ENCODE peak calls at places on chromosomes 12 and 14, in nine cellular contexts. B, H, S, W, L, O, X, F and Q are unnamed samples.

GRCh38 chr12:114812858-114813761 is 129.1 kb upstream of the TBX3 start:
- DNase-seq in B (no peak), H (peak), S (peak), W (no peak), L (no peak), O (no peak), X (peak), F (no peak), Q (peak)

GRCh38 chr12:115794659-115795081 is 482.8 kb downstream of the MED13L start:
- DNase-seq in B (no peak), H (no peak), S (peak), W (no peak), L (no peak), O (no peak), X (peak), F (no peak), Q (peak)

GRCh38 chr12:32134144-32134888 is 27.7 kb downstream of the BICD1 start:
- DNase-seq in B (peak), H (no peak), S (peak), W (peak), L (no peak), O (peak), X (no peak), F (peak), Q (peak)

GRCh38 chr12:94872007-94872653 is 131.4 kb downstream of the NDUFA12 start:
- DNase-seq in B (no peak), H (no peak), S (no peak), W (no peak), L (no peak), O (no peak), X (no peak), F (no peak), Q (peak)

GRCh38 chr12:92226036-92226661 is 80.5 kb upstream of the BTG1 start:
- DNase-seq in B (peak), H (no peak), S (no peak), W (no peak), L (no peak), O (no peak), X (no peak), F (no peak), Q (no peak)

GRCh38 chr12:104340177-104340576 is 36.6 kb downstream of the EID3 start:
- DNase-seq in B (peak), H (no peak), S (no peak), W (no peak), L (no peak), O (no peak), X (no peak), F (no peak), Q (no peak)

GRCh38 chr14:44795725-44796124 is 166.0 kb downstream of the KLHL28 start:
- DNase-seq in B (no peak), H (no peak), S (peak), W (no peak), L (no peak), O (no peak), X (peak), F (no peak), Q (peak)

GRCh38 chr14:76928301-76928700 is 100.2 kb downstream of the IRF2BPL start:
- DNase-seq in B (peak), H (no peak), S (no peak), W (no peak), L (no peak), O (no peak), X (no peak), F (no peak), Q (no peak)

GRCh38 chr14:20434701-20435453 is 1.1 kb downstream of the KLHL33 start:
- DNase-seq in B (no peak), H (no peak), S (no peak), W (no peak), L (no peak), O (no peak), X (no peak), F (no peak), Q (peak)

GRCh38 chr12:54598966-54599365 is 10.5 kb upstream of the PPP1R1A start:
- DNase-seq in B (no peak), H (no peak), S (no peak), W (no peak), L (no peak), O (no peak), X (no peak), F (no peak), Q (no peak)

GRCh38 chr14:69887740-69888657 is 8.8 kb downstream of the SMOC1 start:
- DNase-seq in B (peak), H (no peak), S (no peak), W (no peak), L (no peak), O (no peak), X (no peak), F (no peak), Q (no peak)

GRCh38 chr12:110582286-110583136 is 607 bp downstream of the PPTC7 start:
- DNase-seq in B (peak), H (peak), S (peak), W (peak), L (no peak), O (peak), X (peak), F (peak), Q (peak)

GRCh38 chr14:68951800-68952540 is 27.1 kb downstream of the ACTN1 start:
- DNase-seq in B (no peak), H (no peak), S (no peak), W (no peak), L (no peak), O (no peak), X (no peak), F (peak), Q (no peak)

GRCh38 chr12:6899837-6900519 is 4.6 kb upstream of the LRRC23 start:
- DNase-seq in B (peak), H (no peak), S (no peak), W (no peak), L (no peak), O (no peak), X (no peak), F (no peak), Q (peak)

GRCh38 chr14:105999361-106000028 is 473.1 kb downstream of the TMEM121 start:
- DNase-seq in B (peak), H (peak), S (no peak), W (no peak), L (peak), O (no peak), X (peak), F (no peak), Q (peak)

GRCh38 chr12:110198386-110198785 is 74.2 kb downstream of the IFT81 start:
- DNase-seq in B (no peak), H (no peak), S (no peak), W (no peak), L (no peak), O (no peak), X (no peak), F (no peak), Q (no peak)

GRCh38 chr14:58118097-58118496 is 33.9 kb downstream of the ARMH4 start:
- DNase-seq in B (no peak), H (no peak), S (peak), W (no peak), L (no peak), O (no peak), X (no peak), F (no peak), Q (no peak)

GRCh38 chr14:102568115-102568614 is 24.3 kb upstream of the RCOR1 start:
- DNase-seq in B (no peak), H (no peak), S (peak), W (peak), L (peak), O (peak), X (peak), F (no peak), Q (peak)

GRCh38 chr12:111405149-111405855 is 421 bp upstream of the SH2B3 start:
- DNase-seq in B (peak), H (peak), S (peak), W (peak), L (peak), O (peak), X (peak), F (peak), Q (peak)

GRCh38 chr14:102201369-102201748 is 61.7 kb downstream of the WDR20 start:
- DNase-seq in B (no peak), H (no peak), S (no peak), W (no peak), L (no peak), O (no peak), X (no peak), F (no peak), Q (no peak)

GRCh38 chr12:40569626-40570179 is 122.5 kb upstream of the CNTN1 start:
- DNase-seq in B (peak), H (no peak), S (peak), W (no peak), L (no peak), O (no peak), X (no peak), F (no peak), Q (no peak)

GRCh38 chr12:122141911-122142725 is 31.9 kb downstream of the IL31 start:
- DNase-seq in B (no peak), H (no peak), S (no peak), W (no peak), L (no peak), O (no peak), X (peak), F (no peak), Q (no peak)

GRCh38 chr14:47207636-47208035 is 467.8 kb downstream of the MDGA2 start:
- DNase-seq in B (peak), H (no peak), S (no peak), W (peak), L (no peak), O (no peak), X (no peak), F (no peak), Q (peak)

GRCh38 chr12:13039557-13039956 is 4.6 kb upstream of the FAM234B start:
- DNase-seq in B (no peak), H (no peak), S (no peak), W (no peak), L (no peak), O (peak), X (peak), F (no peak), Q (no peak)

GRCh38 chr12:121894633-121895032 is 6.0 kb downstream of the PSMD9 start:
- DNase-seq in B (peak), H (peak), S (peak), W (no peak), L (no peak), O (peak), X (peak), F (peak), Q (peak)

GRCh38 chr14:68139466-68140110 is 320.0 kb downstream of the RAD51B start:
- DNase-seq in B (peak), H (no peak), S (peak), W (no peak), L (no peak), O (no peak), X (no peak), F (no peak), Q (no peak)

GRCh38 chr12:2163172-2163927 is 110.6 kb downstream of the CACNA1C start:
- DNase-seq in B (peak), H (no peak), S (no peak), W (no peak), L (no peak), O (no peak), X (peak), F (no peak), Q (no peak)

GRCh38 chr12:33596061-33596460 is 156.4 kb upstream of the SYT10 start:
- DNase-seq in B (no peak), H (no peak), S (no peak), W (no peak), L (no peak), O (no peak), X (no peak), F (no peak), Q (no peak)
- H3K27ac ChIP-seq in B (no peak), H (no peak), S (no peak), W (no peak), L (no peak), O (no peak), X (no peak), F (no peak), Q (no peak)

DNA sequence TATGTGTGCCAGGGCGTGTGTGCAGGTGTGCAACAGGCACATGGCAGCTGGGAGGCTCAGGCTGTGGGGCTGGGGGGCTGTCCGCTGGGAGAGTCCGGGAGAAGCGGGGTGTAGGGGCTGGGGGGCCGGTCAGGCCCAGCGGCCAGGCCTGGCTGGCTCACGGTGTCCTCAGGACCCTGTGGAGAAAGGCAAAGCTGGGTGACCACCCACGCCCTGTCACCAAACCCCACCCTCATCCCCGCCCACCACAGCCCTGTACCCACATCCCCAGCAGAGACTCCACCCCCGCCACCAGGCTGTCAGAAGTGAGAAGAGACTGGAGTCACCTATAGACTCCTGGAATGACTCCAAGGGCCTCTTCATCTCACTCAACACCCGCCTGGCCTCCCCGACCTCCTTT is 85.3 kb downstream of the SCARB1 start:
- DNase-seq in B (no peak), H (no peak), S (no peak), W (no peak), L (no peak), O (no peak), X (no peak), F (no peak), Q (no peak)
- TF ChIP-seq EZH2phosphoT487 in B (no peak), H (no peak), S (no peak), W (no peak), L (no peak), O (no peak), X (no peak), F (no peak), Q (no peak)

GRCh38 chr14:53228966-53229365 is 75.8 kb upstream of the DDHD1 start:
- DNase-seq in B (no peak), H (no peak), S (no peak), W (no peak), L (no peak), O (no peak), X (no peak), F (no peak), Q (no peak)
- H2AFZ ChIP-seq in B (no peak), H (no peak), S (no peak), W (no peak), L (no peak), O (no peak), X (no peak), F (no peak), Q (no peak)

GRCh38 chr14:49310298-49310697 is 275.9 kb downstream of the RPS29 start:
- DNase-seq in B (no peak), H (no peak), S (no peak), W (no peak), L (no peak), O (no peak), X (no peak), F (no peak), Q (peak)

GRCh38 chr14:49303952-49304516 is 282.1 kb downstream of the RPS29 start:
- DNase-seq in B (peak), H (peak), S (peak), W (peak), L (no peak), O (peak), X (peak), F (no peak), Q (peak)

GRCh38 chr14:49306152-49306751 is 279.9 kb downstream of the RPS29 start:
- DNase-seq in B (peak), H (peak), S (peak), W (peak), L (peak), O (peak), X (peak), F (peak), Q (peak)
- H3K27ac ChIP-seq in B (no peak), H (no peak), S (no peak), W (no peak), L (no peak), O (no peak), X (no peak), F (no peak), Q (no peak)